ENCODE peak calls at places on chromosomes 16 and 17, in four cellular contexts. One of them, this sample, is unnamed.

GRCh38 chr17:2137342-2138098 is 82.6 kb downstream of the HIC1 start:
- DNase-seq in body of pancreas: peak; percentile 55
- DNase-seq in A549: no peak
- DNase-seq in GM12878: peak; percentile 51
- DNase-seq in this sample: peak; percentile 83

GRCh38 chr17:64339516-64340475 is 50.9 kb downstream of the PECAM1 start:
- DNase-seq in A549: no peak
- DNase-seq in body of pancreas: no peak
- DNase-seq in GM12878: no peak
- DNase-seq in this sample: no peak

GRCh38 chr16:73095142-73095791 is 47.3 kb upstream of the ZFHX3 start:
- DNase-seq in GM12878: no peak
- DNase-seq in body of pancreas: peak; percentile 16
- DNase-seq in A549: peak; percentile 80
- DNase-seq in this sample: peak; percentile 22

GRCh38 chr17:31518478-31518877 is 127.0 kb downstream of the RAB11FIP4 start:
- DNase-seq in GM12878: no peak
- DNase-seq in body of pancreas: no peak
- DNase-seq in A549: no peak
- DNase-seq in this sample: no peak

GRCh38 chr17:13306310-13306962 is 288.6 kb upstream of the ELAC2 start:
- DNase-seq in GM12878: no peak
- DNase-seq in body of pancreas: peak; percentile 50
- DNase-seq in A549: peak; percentile 81
- DNase-seq in this sample: no peak

GRCh38 chr16:56267888-56268287 is 76.6 kb downstream of the GNAO1 start:
- DNase-seq in A549: no peak
- DNase-seq in GM12878: no peak
- DNase-seq in body of pancreas: no peak
- DNase-seq in this sample: no peak

GRCh38 chr17:74386397-74386796 is 19.1 kb downstream of the GPR142 start:
- DNase-seq in GM12878: no peak
- DNase-seq in A549: no peak
- DNase-seq in body of pancreas: no peak
- DNase-seq in this sample: peak; percentile 45

GRCh38 chr17:41734139-41734948 is at the start of gene HAP1:
- DNase-seq in body of pancreas: peak; percentile 37
- DNase-seq in GM12878: no peak
- DNase-seq in A549: peak; percentile 76
- DNase-seq in this sample: peak; percentile 25

GRCh38 chr16:71635632-71636031 is 9.6 kb downstream of the MARVELD3 start:
- DNase-seq in GM12878: no peak
- DNase-seq in A549: no peak
- DNase-seq in body of pancreas: no peak
- DNase-seq in this sample: no peak

GRCh38 chr17:9258115-9259020 is 237.1 kb downstream of the NTN1 start:
- DNase-seq in A549: no peak
- DNase-seq in body of pancreas: no peak
- DNase-seq in GM12878: no peak
- DNase-seq in this sample: no peak

GRCh38 chr17:10739341-10739905 is 9.6 kb upstream of the TMEM220 start:
- DNase-seq in A549: no peak
- DNase-seq in body of pancreas: no peak
- DNase-seq in GM12878: no peak
- DNase-seq in this sample: peak; percentile 7

GRCh38 chr17:1769826-1770477 is 8.1 kb downstream of the SERPINF1 start:
- DNase-seq in body of pancreas: peak; percentile 47
- DNase-seq in GM12878: no peak
- DNase-seq in A549: peak; percentile 78
- DNase-seq in this sample: no peak

GRCh38 chr17:19513897-19514488 is 19.7 kb upstream of the SLC47A1 start:
- DNase-seq in GM12878: no peak
- DNase-seq in A549: peak; percentile 82
- DNase-seq in body of pancreas: peak; percentile 69
- DNase-seq in this sample: peak; percentile 71

GRCh38 chr16:70804153-70804728 is 3.3 kb upstream of the VAC14 start:
- DNase-seq in body of pancreas: no peak
- DNase-seq in A549: peak; percentile 37
- DNase-seq in GM12878: no peak
- DNase-seq in this sample: no peak

GRCh38 chr17:52995127-52995526 is 827.6 kb upstream of the KIF2B start:
- DNase-seq in A549: no peak
- DNase-seq in body of pancreas: no peak
- DNase-seq in GM12878: no peak
- DNase-seq in this sample: no peak

GRCh38 chr17:2395258-2396170 is 5.3 kb downstream of the MNT start:
- DNase-seq in GM12878: no peak
- DNase-seq in body of pancreas: no peak
- DNase-seq in A549: peak; percentile 92
- DNase-seq in this sample: peak; percentile 64

GRCh38 chr16:58494981-58495860 is 4.7 kb upstream of the NDRG4 start:
- DNase-seq in GM12878: peak; percentile 59
- DNase-seq in body of pancreas: peak; percentile 77
- DNase-seq in A549: peak; percentile 92
- DNase-seq in this sample: peak; percentile 92

GRCh38 chr17:49567871-49568694 is 7.6 kb upstream of the NXPH3 start:
- DNase-seq in A549: peak; percentile 92
- DNase-seq in body of pancreas: peak; percentile 92
- DNase-seq in GM12878: no peak
- DNase-seq in this sample: peak; percentile 90

GRCh38 chr17:75654176-75654575 is 12.8 kb downstream of the RECQL5 start:
- DNase-seq in GM12878: no peak
- DNase-seq in A549: peak; percentile 60
- DNase-seq in body of pancreas: no peak
- DNase-seq in this sample: no peak
- TF ChIP-seq CTCF in GM12878: no peak
- TF ChIP-seq CTCF in A549: peak; percentile 52
- TF ChIP-seq CTCF in body of pancreas: no peak
- TF ChIP-seq CTCF in this sample: no peak

DNA sequence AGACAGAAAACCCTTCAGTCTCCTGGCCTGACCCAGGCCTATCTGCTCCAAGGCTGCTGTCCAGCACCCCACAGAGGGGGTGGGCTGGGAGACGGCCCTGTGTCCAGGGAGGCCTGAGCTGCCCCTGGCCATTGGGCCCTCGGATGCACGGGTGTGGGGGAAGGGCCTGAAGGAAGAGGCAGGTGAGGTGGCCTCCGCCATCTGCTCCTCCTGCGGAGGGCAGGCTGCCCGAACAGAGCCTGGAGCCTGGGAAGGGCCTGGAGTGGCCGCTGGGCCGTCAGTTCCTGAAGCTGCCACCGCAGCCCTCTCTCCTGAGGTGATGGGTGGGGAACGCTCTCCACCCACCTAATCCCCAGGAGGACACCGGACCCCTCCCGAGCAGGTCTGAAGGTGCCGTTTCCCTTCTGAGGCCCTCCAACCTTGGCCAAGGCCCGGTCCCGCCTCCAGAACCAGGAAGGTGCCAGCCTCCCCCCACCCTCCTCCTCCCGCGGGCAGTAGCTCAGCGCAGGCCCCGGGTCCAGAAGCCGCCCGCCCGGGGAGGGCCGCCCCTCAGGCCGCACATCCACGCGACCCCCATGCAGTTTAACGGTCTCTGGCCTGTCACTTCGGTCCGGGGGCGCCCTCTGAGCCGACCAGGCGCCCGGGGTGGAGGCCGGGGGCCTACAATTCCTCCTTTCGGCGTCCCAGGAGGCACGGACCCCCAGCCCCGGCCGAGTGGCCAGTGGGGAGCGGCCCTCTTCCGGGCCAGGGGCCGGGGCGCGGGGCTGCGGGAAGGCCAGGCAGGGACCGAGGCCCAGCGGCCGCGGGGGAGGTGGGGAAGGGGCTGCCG is 835 bp downstream of the FBXL16 start:
- DNase-seq in body of pancreas: no peak
- DNase-seq in A549: no peak
- DNase-seq in GM12878: no peak
- DNase-seq in this sample: no peak
- H3K4me1 ChIP-seq in body of pancreas: peaks cover 9% of the 10 kb centered on the region
- H3K4me1 ChIP-seq in A549: peaks cover 34% of the 10 kb centered on the region
- H3K4me1 ChIP-seq in GM12878: no peaks in the 10 kb centered on the region
- H3K4me1 ChIP-seq in this sample: peaks cover 4% of the 10 kb centered on the region

GRCh38 chr16:67833418-67834241 is 8.5 kb upstream of the THAP11 start:
- DNase-seq in GM12878: peak; percentile 83
- DNase-seq in body of pancreas: peak; percentile 93
- DNase-seq in A549: peak; percentile 86
- DNase-seq in this sample: peak; percentile 96
- TF ChIP-seq POLR2A in GM12878: peak; percentile 97
- TF ChIP-seq POLR2A in body of pancreas: peak; percentile 86
- TF ChIP-seq POLR2A in A549: peak; percentile 76
- TF ChIP-seq POLR2A in this sample: peak; percentile 50

GRCh38 chr16:10668322-10669045 is 26.2 kb downstream of the TEKT5 start:
- DNase-seq in body of pancreas: no peak
- DNase-seq in GM12878: no peak
- DNase-seq in A549: peak; percentile 54
- DNase-seq in this sample: no peak
- TF ChIP-seq CTCF in body of pancreas: peak; percentile 22
- TF ChIP-seq CTCF in GM12878: peak; percentile 65
- TF ChIP-seq CTCF in A549: no peak
- TF ChIP-seq CTCF in this sample: peak; percentile 4

GRCh38 chr17:59424331-59424730 is 92.9 kb downstream of the YPEL2 start:
- DNase-seq in body of pancreas: no peak
- DNase-seq in GM12878: no peak
- DNase-seq in A549: no peak
- DNase-seq in this sample: no peak

GRCh38 chr17:59427425-59427921 is 96.0 kb downstream of the YPEL2 start:
- DNase-seq in GM12878: no peak
- DNase-seq in body of pancreas: no peak
- DNase-seq in A549: peak; percentile 20
- DNase-seq in this sample: no peak

GRCh38 chr17:59425085-59425901 is 93.8 kb downstream of the YPEL2 start:
- DNase-seq in A549: no peak
- DNase-seq in body of pancreas: no peak
- DNase-seq in GM12878: no peak
- DNase-seq in this sample: peak; percentile 24

GRCh38 chr17:59427996-59428395 is 96.5 kb downstream of the YPEL2 start:
- DNase-seq in GM12878: no peak
- DNase-seq in body of pancreas: no peak
- DNase-seq in A549: no peak
- DNase-seq in this sample: no peak

DNA sequence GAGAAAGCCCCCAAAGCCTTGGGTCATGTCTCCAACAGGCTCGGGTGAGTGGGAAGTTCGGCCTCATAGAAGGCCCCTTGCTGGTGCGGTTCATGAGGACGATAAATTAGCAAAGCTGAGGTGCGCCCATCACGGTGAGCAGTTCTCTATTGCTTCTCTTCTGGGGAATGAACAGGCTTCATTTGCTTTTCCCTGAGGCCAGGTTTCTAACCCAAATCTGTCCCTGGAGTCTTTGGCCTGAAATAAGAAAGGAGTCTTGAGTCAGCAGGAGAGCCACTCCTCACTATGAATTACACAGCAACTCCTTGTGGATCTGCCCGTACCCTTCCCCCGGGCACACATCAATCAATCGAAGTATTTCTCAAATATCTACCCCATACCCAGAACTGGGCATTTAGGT is 94.6 kb downstream of the YPEL2 start:
- DNase-seq in A549: no peak
- DNase-seq in GM12878: no peak
- DNase-seq in body of pancreas: no peak
- DNase-seq in this sample: no peak
- H3K4me1 ChIP-seq in A549: peaks cover 11% of the 10 kb centered on the region
- H3K4me1 ChIP-seq in GM12878: peaks cover 14% of the 10 kb centered on the region
- H3K4me1 ChIP-seq in body of pancreas: peaks cover 79% of the 10 kb centered on the region
- H3K4me1 ChIP-seq in this sample: peaks cover 31% of the 10 kb centered on the region

GRCh38 chr16:28555593-28555992 is 1.9 kb downstream of the SGF29 start:
- DNase-seq in GM12878: no peak
- DNase-seq in A549: no peak
- DNase-seq in body of pancreas: no peak
- DNase-seq in this sample: no peak

GRCh38 chr16:28549301-28549899 is 4.3 kb upstream of the SGF29 start:
- DNase-seq in body of pancreas: peak; percentile 30
- DNase-seq in A549: peak; percentile 62
- DNase-seq in GM12878: no peak
- DNase-seq in this sample: peak; percentile 17

GRCh38 chr16:28554634-28555423 is 1.1 kb downstream of the SGF29 start:
- DNase-seq in A549: no peak
- DNase-seq in body of pancreas: no peak
- DNase-seq in GM12878: no peak
- DNase-seq in this sample: no peak

GRCh38 chr16:28556914-28557320 is 3.2 kb downstream of the SGF29 start:
- DNase-seq in A549: no peak
- DNase-seq in body of pancreas: no peak
- DNase-seq in GM12878: no peak
- DNase-seq in this sample: no peak

GRCh38 chr16:28553776-28554633 is at the start of gene SGF29:
- DNase-seq in GM12878: peak; percentile 82
- DNase-seq in body of pancreas: peak; percentile 96
- DNase-seq in A549: peak; percentile 93
- DNase-seq in this sample: peak; percentile 97
- TF ChIP-seq POLR2A in GM12878: peak; percentile 98
- TF ChIP-seq POLR2A in body of pancreas: peak; percentile 94
- TF ChIP-seq POLR2A in A549: peak; percentile 97
- TF ChIP-seq POLR2A in this sample: peak; percentile 95

DNA sequence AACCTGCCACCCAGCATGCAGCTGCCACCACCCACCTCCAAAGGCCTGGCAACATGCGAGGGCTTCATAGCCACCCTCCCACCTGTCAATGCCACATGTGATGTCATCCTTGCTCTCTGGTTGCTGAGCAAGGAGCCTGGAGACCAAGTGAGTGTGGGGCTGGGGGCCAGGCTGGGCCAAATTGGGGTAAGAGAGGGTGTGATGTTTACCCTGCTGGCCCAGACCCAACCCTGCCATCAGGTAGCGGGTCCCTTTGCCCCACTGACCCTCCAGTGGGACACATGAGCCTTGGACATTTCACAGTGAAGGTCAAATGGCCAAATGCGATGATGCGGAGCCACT is 8.9 kb downstream of the ALOX15B start:
- DNase-seq in body of pancreas: no peak
- DNase-seq in A549: no peak
- DNase-seq in GM12878: no peak
- DNase-seq in this sample: no peak
- TF ChIP-seq CTCF in body of pancreas: no peak
- TF ChIP-seq CTCF in A549: no peak
- TF ChIP-seq CTCF in GM12878: no peak
- TF ChIP-seq CTCF in this sample: no peak

GRCh38 chr17:45301674-45302073 is 15.1 kb downstream of the MAP3K14 start:
- DNase-seq in A549: no peak
- DNase-seq in GM12878: no peak
- DNase-seq in body of pancreas: no peak
- DNase-seq in this sample: no peak

GRCh38 chr17:45296833-45297124 is 20.0 kb downstream of the MAP3K14 start:
- DNase-seq in body of pancreas: peak; percentile 43
- DNase-seq in A549: no peak
- DNase-seq in GM12878: no peak
- DNase-seq in this sample: no peak

GRCh38 chr17:45298546-45299285 is 18.1 kb downstream of the MAP3K14 start:
- DNase-seq in A549: no peak
- DNase-seq in body of pancreas: no peak
- DNase-seq in GM12878: no peak
- DNase-seq in this sample: no peak

GRCh38 chr17:45300060-45300751 is 16.6 kb downstream of the MAP3K14 start:
- DNase-seq in A549: no peak
- DNase-seq in body of pancreas: no peak
- DNase-seq in GM12878: no peak
- DNase-seq in this sample: no peak

GRCh38 chr17:45299311-45299710 is 17.5 kb downstream of the MAP3K14 start:
- DNase-seq in GM12878: no peak
- DNase-seq in A549: no peak
- DNase-seq in body of pancreas: no peak
- DNase-seq in this sample: no peak
- H3K4me1 ChIP-seq in GM12878: peaks cover 89% of the 10 kb centered on the region
- H3K4me1 ChIP-seq in A549: peaks cover 91% of the 10 kb centered on the region
- H3K4me1 ChIP-seq in body of pancreas: peaks cover 67% of the 10 kb centered on the region
- H3K4me1 ChIP-seq in this sample: peaks cover 19% of the 10 kb centered on the region